ENCODE peak calls at places on chromosomes 12 and 14, in seven cellular contexts. W, D, C, N, S, M and K are unnamed samples.

GRCh38 chr12:124493809-124494750 is 73.3 kb downstream of the NCOR2 start:
- DNase-seq in W (no peak), D (no peak), C (no peak), N (no peak), S (no peak), M (no peak), K (no peak)

GRCh38 chr14:61602733-61603077 is 92.6 kb upstream of the HIF1A start:
- DNase-seq in W (no peak), D (no peak), C (no peak), N (no peak), S (no peak), M (no peak), K (no peak)

GRCh38 chr14:58171090-58171489 is 19.1 kb upstream of the ARMH4 start:
- DNase-seq in W (peak; percentile 86), D (peak; percentile 83), C (peak; percentile 53), N (peak; percentile 64), S (peak; percentile 28), M (peak; percentile 86), K (peak; percentile 64)

GRCh38 chr12:89863332-89863938 is 154.8 kb upstream of the ATP2B1 start:
- DNase-seq in W (no peak), D (no peak), C (no peak), N (no peak), S (peak; percentile 94), M (no peak), K (no peak)

GRCh38 chr12:75852143-75852542 is 179.4 kb downstream of the PHLDA1 start:
- DNase-seq in W (peak; percentile 23), D (no peak), C (no peak), N (no peak), S (no peak), M (no peak), K (no peak)

GRCh38 chr12:65986047-65986446 is 144.5 kb downstream of the LLPH start:
- DNase-seq in W (no peak), D (no peak), C (no peak), N (no peak), S (no peak), M (no peak), K (no peak)

GRCh38 chr14:83706555-83706954 is 1823.4 kb upstream of the FLRT2 start:
- DNase-seq in W (peak; percentile 0), D (peak; percentile 45), C (no peak), N (no peak), S (no peak), M (peak; percentile 5), K (no peak)

GRCh38 chr12:67541625-67541991 is 106.9 kb upstream of the DYRK2 start:
- DNase-seq in W (no peak), D (no peak), C (no peak), N (no peak), S (peak; percentile 30), M (peak; percentile 32), K (no peak)

GRCh38 chr12:80041691-80042090 is 57.6 kb upstream of the OTOGL start:
- DNase-seq in W (peak; percentile 72), D (peak; percentile 74), C (no peak), N (no peak), S (no peak), M (no peak), K (no peak)

GRCh38 chr12:81015510-81015909 is 62.4 kb upstream of the ACSS3 start:
- DNase-seq in W (no peak), D (no peak), C (no peak), N (no peak), S (no peak), M (no peak), K (no peak)

GRCh38 chr14:63964063-63964462 is 111.3 kb downstream of the SYNE2 start:
- DNase-seq in W (no peak), D (no peak), C (no peak), N (no peak), S (no peak), M (no peak), K (no peak)

GRCh38 chr12:31517994-31518393 is 72.9 kb downstream of the DENND5B start:
- DNase-seq in W (peak; percentile 15), D (peak; percentile 47), C (no peak), N (no peak), S (no peak), M (no peak), K (no peak)

GRCh38 chr14:50222061-50222613 is 9.2 kb downstream of the SOS2 start:
- DNase-seq in W (peak; percentile 11), D (no peak), C (no peak), N (no peak), S (no peak), M (no peak), K (no peak)

GRCh38 chr14:72651081-72651480 is 242.8 kb downstream of the DPF3 start:
- DNase-seq in W (peak; percentile 36), D (no peak), C (no peak), N (no peak), S (no peak), M (no peak), K (no peak)

GRCh38 chr12:89663577-89664357 is 44.9 kb downstream of the ATP2B1 start:
- DNase-seq in W (peak; percentile 46), D (peak; percentile 69), C (no peak), N (no peak), S (no peak), M (no peak), K (no peak)

GRCh38 chr14:61557262-61557661 is 138.1 kb upstream of the HIF1A start:
- DNase-seq in W (no peak), D (no peak), C (no peak), N (no peak), S (no peak), M (no peak), K (peak; percentile 71)

GRCh38 chr14:69547701-69548348 is 26.8 kb downstream of the CCDC177 start:
- DNase-seq in W (no peak), D (peak; percentile 32), C (no peak), N (no peak), S (no peak), M (peak; percentile 14), K (no peak)

GRCh38 chr12:54588110-54588831 is at the start of gene PPP1R1A:
- DNase-seq in W (no peak), D (peak; percentile 22), C (no peak), N (peak; percentile 40), S (no peak), M (peak; percentile 58), K (no peak)

GRCh38 chr14:41749425-41749824 is 142.7 kb downstream of the LRFN5 start:
- DNase-seq in W (peak; percentile 4), D (peak; percentile 50), C (no peak), N (no peak), S (peak; percentile 44), M (no peak), K (peak; percentile 18)
- H3K4me3 ChIP-seq in W (peak overlapping the region; percentile 43), D (peak overlapping the region; percentile 86), C (peak overlapping the region; percentile 28), N (no peak overlapping the region), S (peak overlapping the region; percentile 18), M (no peak overlapping the region), K (no peak overlapping the region)

DNA sequence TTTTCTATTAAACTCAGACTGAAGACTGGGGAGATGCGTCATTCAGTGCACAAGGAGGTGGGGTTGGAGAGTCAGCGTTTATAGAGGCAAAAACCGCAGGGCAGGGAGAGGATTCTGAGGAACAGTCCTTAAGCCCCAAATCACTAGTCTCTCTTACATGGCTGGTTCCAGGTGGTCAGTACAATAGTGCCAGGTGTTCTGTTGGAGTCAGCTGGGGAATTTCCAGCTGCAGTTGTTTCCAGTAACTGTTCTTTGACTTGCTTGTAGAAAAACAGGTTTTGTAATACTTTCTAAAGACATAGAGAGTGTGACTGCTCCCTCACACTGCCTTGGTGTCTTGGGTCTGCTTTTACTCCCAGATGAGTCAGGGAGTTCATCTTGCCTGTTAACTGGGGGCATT is 192.2 kb downstream of the TMTC3 start:
- DNase-seq in W (no peak), D (peak; percentile 60), C (no peak), N (peak; percentile 32), S (no peak), M (peak; percentile 40), K (no peak)
- H3K4me3 ChIP-seq in W (no peak overlapping the region), D (no peak overlapping the region), C (no peak overlapping the region), N (no peak overlapping the region), S (no peak overlapping the region), M (no peak overlapping the region), K (no peak overlapping the region)

GRCh38 chr12:114439833-114440449 is 34.0 kb upstream of the TBX5 start:
- DNase-seq in W (no peak), D (no peak), C (no peak), N (no peak), S (no peak), M (no peak), K (no peak)

GRCh38 chr12:114434341-114434740 is 28.4 kb upstream of the TBX5 start:
- DNase-seq in W (no peak), D (no peak), C (no peak), N (no peak), S (no peak), M (no peak), K (no peak)

GRCh38 chr12:114440450-114441383 is 34.8 kb upstream of the TBX5 start:
- DNase-seq in W (no peak), D (no peak), C (no peak), N (no peak), S (no peak), M (no peak), K (no peak)

GRCh38 chr12:114439306-114439705 is 33.4 kb upstream of the TBX5 start:
- DNase-seq in W (no peak), D (no peak), C (no peak), N (no peak), S (no peak), M (no peak), K (no peak)

DNA sequence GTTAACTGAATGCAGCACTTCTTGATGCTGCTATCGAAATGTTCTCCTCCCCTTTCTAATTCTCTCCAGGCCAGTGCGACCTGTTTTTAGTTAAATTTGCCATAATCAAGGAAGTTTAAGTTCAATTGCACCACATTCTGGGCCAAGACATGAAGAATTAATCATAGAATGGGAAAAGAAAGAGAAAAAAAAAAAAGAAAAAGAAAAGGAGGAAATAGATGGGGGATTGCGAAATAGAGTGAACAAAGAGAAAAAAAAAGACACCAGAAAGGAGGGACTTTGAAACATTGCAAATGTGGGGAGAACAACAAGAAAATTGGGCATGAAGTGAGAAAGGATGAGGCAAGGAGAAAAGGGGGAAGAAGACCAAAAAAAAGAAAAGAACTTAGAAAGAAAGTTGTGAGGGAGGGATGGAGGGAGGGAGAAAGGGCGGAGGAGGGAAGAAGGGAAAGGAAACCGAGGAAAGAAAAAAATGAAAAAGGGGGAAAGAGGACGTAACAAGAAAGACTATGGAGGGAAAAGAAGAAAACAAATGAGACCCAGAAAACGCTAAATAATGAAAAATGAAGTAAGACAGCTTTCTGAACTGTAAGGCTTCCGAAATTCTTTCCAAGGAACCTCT is 32.8 kb upstream of the TBX5 start:
- DNase-seq in W (no peak), D (no peak), C (no peak), N (no peak), S (no peak), M (no peak), K (no peak)
- H3K4me3 ChIP-seq in W (no peak overlapping the region), D (no peak overlapping the region), C (no peak overlapping the region), N (no peak overlapping the region), S (no peak overlapping the region), M (no peak overlapping the region), K (no peak overlapping the region)

DNA sequence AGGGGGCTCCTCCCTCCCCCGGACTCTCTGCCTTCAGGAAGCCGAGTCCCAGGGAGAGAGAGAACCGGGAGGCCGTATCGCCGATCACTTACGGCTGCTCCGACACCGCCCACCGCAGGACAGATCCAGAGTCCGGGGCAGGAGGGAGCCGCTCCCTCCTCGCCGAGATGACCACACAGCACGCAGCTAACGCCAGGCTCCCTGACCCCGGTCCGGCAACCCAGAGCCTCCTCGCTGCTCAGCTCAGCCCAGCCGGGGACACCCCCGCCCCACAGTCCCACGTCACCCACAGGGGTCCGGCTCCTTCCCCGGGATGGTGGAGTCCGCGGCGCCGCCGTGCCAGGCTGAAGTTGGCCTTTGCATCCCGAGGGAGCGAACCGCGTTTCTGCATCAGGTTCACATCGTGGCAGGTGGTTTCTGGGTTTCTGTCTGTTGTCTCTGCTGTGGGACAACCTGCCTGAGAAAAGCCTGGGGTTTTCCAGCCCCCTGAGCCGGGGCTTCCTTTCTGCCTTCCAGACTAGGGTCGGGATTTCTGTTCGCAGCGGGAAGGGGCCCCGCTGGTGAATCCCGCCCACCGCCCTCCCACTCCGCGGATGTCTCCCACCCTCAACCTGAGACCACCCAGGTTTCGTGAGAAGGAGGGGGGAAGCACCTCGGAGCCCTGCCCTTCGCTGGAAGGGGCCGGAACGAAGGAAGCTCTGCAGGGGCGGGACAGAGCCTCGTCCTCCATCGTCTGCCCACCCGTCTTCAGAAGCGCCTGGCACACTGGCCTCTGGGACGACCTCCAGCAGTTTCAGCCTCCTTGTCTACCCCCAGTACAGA is 61.2 kb downstream of the NOC4L start:
- DNase-seq in W (no peak), D (peak; percentile 40), C (no peak), N (no peak), S (no peak), M (no peak), K (no peak)
- H3K4me3 ChIP-seq in W (no peak overlapping the region), D (peak overlapping the region; percentile 5), C (no peak overlapping the region), N (no peak overlapping the region), S (no peak overlapping the region), M (no peak overlapping the region), K (no peak overlapping the region)